ENCODE peak calls at places on chromosomes 1 and 21, in seven cellular contexts. One of them, this sample, is unnamed.

GRCh38 chr1:207028884-207029283 is 3.7 kb downstream of the C1orf116 start:
- DNase-seq in hepatocyte: no peak
- DNase-seq in A673: no peak
- DNase-seq in lung: no peak
- DNase-seq in OCI-LY7: no peak
- DNase-seq in AG09309: no peak
- DNase-seq in epithelial cell of esophagus: peak
- DNase-seq in this sample: no peak

GRCh38 chr1:247390116-247390791 is 25.7 kb upstream of the NLRP3 start:
- DNase-seq in hepatocyte: peak
- DNase-seq in A673: peak
- DNase-seq in lung: peak
- DNase-seq in OCI-LY7: peak
- DNase-seq in AG09309: peak
- DNase-seq in epithelial cell of esophagus: peak
- DNase-seq in this sample: no peak

GRCh38 chr1:109891930-109892329 is 18.7 kb upstream of the CSF1 start:
- DNase-seq in hepatocyte: no peak
- DNase-seq in A673: no peak
- DNase-seq in lung: no peak
- DNase-seq in OCI-LY7: peak
- DNase-seq in AG09309: no peak
- DNase-seq in epithelial cell of esophagus: no peak
- DNase-seq in this sample: no peak

GRCh38 chr21:27201197-27201596 is 234.3 kb upstream of the ADAMTS5 start:
- DNase-seq in hepatocyte: no peak
- DNase-seq in A673: no peak
- DNase-seq in lung: no peak
- DNase-seq in OCI-LY7: no peak
- DNase-seq in AG09309: no peak
- DNase-seq in epithelial cell of esophagus: no peak
- DNase-seq in this sample: no peak

GRCh38 chr1:71463144-71463543 is 382.3 kb upstream of the ZRANB2 start:
- DNase-seq in hepatocyte: no peak
- DNase-seq in A673: no peak
- DNase-seq in lung: no peak
- DNase-seq in OCI-LY7: no peak
- DNase-seq in AG09309: peak
- DNase-seq in epithelial cell of esophagus: peak
- DNase-seq in this sample: no peak

GRCh38 chr1:206023682-206024081 is at the start of gene CTSE:
- DNase-seq in hepatocyte: peak
- DNase-seq in A673: no peak
- DNase-seq in lung: no peak
- DNase-seq in OCI-LY7: no peak
- DNase-seq in AG09309: no peak
- DNase-seq in epithelial cell of esophagus: no peak
- DNase-seq in this sample: no peak

GRCh38 chr21:45966995-45967394 is 14.6 kb upstream of the COL6A1 start:
- DNase-seq in hepatocyte: no peak
- DNase-seq in A673: no peak
- DNase-seq in lung: no peak
- DNase-seq in OCI-LY7: no peak
- DNase-seq in AG09309: no peak
- DNase-seq in epithelial cell of esophagus: no peak
- DNase-seq in this sample: no peak

GRCh38 chr1:199691540-199691939 is 336.0 kb upstream of the NR5A2 start:
- DNase-seq in hepatocyte: peak
- DNase-seq in A673: peak
- DNase-seq in lung: no peak
- DNase-seq in OCI-LY7: no peak
- DNase-seq in AG09309: peak
- DNase-seq in epithelial cell of esophagus: peak
- DNase-seq in this sample: peak

GRCh38 chr1:56284933-56285332 is 294.4 kb downstream of the PLPP3 start:
- DNase-seq in hepatocyte: no peak
- DNase-seq in A673: no peak
- DNase-seq in lung: no peak
- DNase-seq in OCI-LY7: no peak
- DNase-seq in AG09309: peak
- DNase-seq in epithelial cell of esophagus: no peak
- DNase-seq in this sample: peak

GRCh38 chr1:231866392-231867331 is 240.1 kb downstream of the DISC1 start:
- DNase-seq in hepatocyte: peak
- DNase-seq in A673: peak
- DNase-seq in lung: peak
- DNase-seq in OCI-LY7: peak
- DNase-seq in AG09309: no peak
- DNase-seq in epithelial cell of esophagus: peak
- DNase-seq in this sample: no peak

GRCh38 chr1:26234644-26235384 is 814 bp downstream of the CEP85 start:
- DNase-seq in hepatocyte: peak
- DNase-seq in A673: peak
- DNase-seq in lung: no peak
- DNase-seq in OCI-LY7: peak
- DNase-seq in AG09309: no peak
- DNase-seq in epithelial cell of esophagus: peak
- DNase-seq in this sample: no peak

GRCh38 chr1:226664413-226665101 is 74.5 kb downstream of the ITPKB start:
- DNase-seq in hepatocyte: peak
- DNase-seq in A673: no peak
- DNase-seq in lung: no peak
- DNase-seq in OCI-LY7: no peak
- DNase-seq in AG09309: peak
- DNase-seq in epithelial cell of esophagus: peak
- DNase-seq in this sample: peak

GRCh38 chr1:115063238-115063901 is 25.9 kb downstream of the TSPAN2 start:
- DNase-seq in hepatocyte: no peak
- DNase-seq in A673: peak
- DNase-seq in lung: no peak
- DNase-seq in OCI-LY7: no peak
- DNase-seq in AG09309: no peak
- DNase-seq in epithelial cell of esophagus: peak
- DNase-seq in this sample: no peak

GRCh38 chr1:6207075-6207885 is 1.4 kb downstream of the RNF207 start:
- DNase-seq in hepatocyte: no peak
- DNase-seq in A673: no peak
- DNase-seq in lung: no peak
- DNase-seq in OCI-LY7: no peak
- DNase-seq in AG09309: no peak
- DNase-seq in epithelial cell of esophagus: no peak
- DNase-seq in this sample: no peak

GRCh38 chr21:45320991-45321656 is 33.4 kb upstream of the POFUT2 start:
- DNase-seq in hepatocyte: no peak
- DNase-seq in A673: no peak
- DNase-seq in lung: no peak
- DNase-seq in OCI-LY7: no peak
- DNase-seq in AG09309: no peak
- DNase-seq in epithelial cell of esophagus: no peak
- DNase-seq in this sample: no peak

GRCh38 chr1:94986783-94987182 is 59.9 kb upstream of the CNN3 start:
- DNase-seq in hepatocyte: no peak
- DNase-seq in A673: no peak
- DNase-seq in lung: no peak
- DNase-seq in OCI-LY7: no peak
- DNase-seq in AG09309: no peak
- DNase-seq in epithelial cell of esophagus: peak
- DNase-seq in this sample: no peak

GRCh38 chr1:53014791-53015507 is 47.1 kb upstream of the PODN start:
- DNase-seq in hepatocyte: peak
- DNase-seq in A673: peak
- DNase-seq in lung: peak
- DNase-seq in OCI-LY7: peak
- DNase-seq in AG09309: peak
- DNase-seq in epithelial cell of esophagus: peak
- DNase-seq in this sample: peak

GRCh38 chr1:11990303-11991032 is 10.2 kb downstream of the MFN2 start:
- DNase-seq in hepatocyte: no peak
- DNase-seq in A673: no peak
- DNase-seq in lung: peak
- DNase-seq in OCI-LY7: no peak
- DNase-seq in AG09309: no peak
- DNase-seq in epithelial cell of esophagus: peak
- DNase-seq in this sample: no peak

GRCh38 chr1:224647449-224647848 is 31.3 kb downstream of the CNIH3 start:
- DNase-seq in hepatocyte: no peak
- DNase-seq in A673: no peak
- DNase-seq in lung: no peak
- DNase-seq in OCI-LY7: no peak
- DNase-seq in AG09309: no peak
- DNase-seq in epithelial cell of esophagus: no peak
- DNase-seq in this sample: no peak

GRCh38 chr1:201640624-201641023 is 101.7 kb downstream of the NAV1 start:
- DNase-seq in hepatocyte: no peak
- DNase-seq in A673: no peak
- DNase-seq in lung: no peak
- DNase-seq in OCI-LY7: no peak
- DNase-seq in AG09309: no peak
- DNase-seq in epithelial cell of esophagus: no peak
- DNase-seq in this sample: no peak

GRCh38 chr1:39160703-39161102 is 43.8 kb upstream of the MACF1 start:
- DNase-seq in hepatocyte: no peak
- DNase-seq in A673: no peak
- DNase-seq in lung: no peak
- DNase-seq in OCI-LY7: no peak
- DNase-seq in AG09309: no peak
- DNase-seq in epithelial cell of esophagus: no peak
- DNase-seq in this sample: no peak

GRCh38 chr1:109151146-109151545 is 37.2 kb downstream of the ELAPOR1 start:
- DNase-seq in hepatocyte: peak
- DNase-seq in A673: no peak
- DNase-seq in lung: no peak
- DNase-seq in OCI-LY7: no peak
- DNase-seq in AG09309: no peak
- DNase-seq in epithelial cell of esophagus: peak
- DNase-seq in this sample: no peak

DNA sequence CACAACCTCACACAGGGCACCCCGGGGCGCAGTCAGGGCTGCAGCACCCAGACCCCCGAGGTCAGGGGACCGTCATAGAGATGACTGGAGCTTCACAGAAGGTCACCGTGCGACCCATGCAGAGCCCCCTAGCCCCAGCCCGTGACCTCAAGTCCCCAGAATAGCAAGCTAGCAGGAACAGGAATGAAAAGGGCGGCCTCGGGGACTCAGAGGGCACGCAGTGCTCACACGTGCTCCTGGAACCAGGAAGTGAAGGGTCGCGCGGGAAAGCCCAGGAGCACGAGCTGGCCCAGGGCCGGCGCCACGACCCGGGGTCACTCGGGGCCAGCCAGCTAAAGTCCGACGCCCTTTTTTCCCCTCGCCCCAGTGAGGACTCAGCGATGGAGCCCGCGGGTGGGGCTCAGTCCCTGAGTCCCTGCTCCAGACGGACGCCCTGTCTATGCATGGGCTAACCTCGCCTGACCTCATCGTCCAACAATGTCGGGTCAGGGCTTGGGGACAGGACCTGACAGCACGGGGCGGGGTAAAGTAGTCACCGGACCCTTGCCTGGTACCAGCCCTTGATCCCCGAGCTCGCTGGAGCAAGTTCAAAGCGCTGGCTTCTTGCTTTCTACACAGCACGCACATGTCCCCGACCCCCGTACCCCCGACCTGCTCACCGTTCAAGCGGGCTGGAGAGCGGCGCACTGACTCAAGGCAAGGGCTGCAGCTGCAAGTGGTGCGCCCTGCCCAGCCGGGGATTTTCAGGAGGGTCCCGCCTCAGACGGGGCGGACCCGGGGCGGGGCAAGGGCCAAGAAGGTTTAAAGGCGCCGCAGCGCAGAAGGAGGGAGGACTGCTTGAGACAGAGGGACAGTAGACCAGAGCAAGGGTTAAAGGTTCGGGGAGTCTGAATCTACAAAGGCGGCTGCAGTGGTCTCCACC is at the start of gene TAGLN2:
- DNase-seq in hepatocyte: peak
- DNase-seq in A673: peak
- DNase-seq in lung: peak
- DNase-seq in OCI-LY7: peak
- DNase-seq in AG09309: peak
- DNase-seq in epithelial cell of esophagus: peak
- DNase-seq in this sample: no peak
- TF ChIP-seq CTCF in hepatocyte: no peak
- TF ChIP-seq CTCF in A673: no peak
- TF ChIP-seq CTCF in lung: no peak
- TF ChIP-seq CTCF in OCI-LY7: no peak
- TF ChIP-seq CTCF in AG09309: no peak
- TF ChIP-seq CTCF in epithelial cell of esophagus: no peak
- TF ChIP-seq CTCF in this sample: no peak

GRCh38 chr1:158149175-158149574 is 31.5 kb upstream of the CD1D start:
- DNase-seq in hepatocyte: no peak
- DNase-seq in A673: no peak
- DNase-seq in lung: no peak
- DNase-seq in OCI-LY7: no peak
- DNase-seq in AG09309: no peak
- DNase-seq in epithelial cell of esophagus: no peak
- DNase-seq in this sample: no peak
- H3K4me3 ChIP-seq in hepatocyte: peak
- H3K4me3 ChIP-seq in A673: peak
- H3K4me3 ChIP-seq in lung: no peak
- H3K4me3 ChIP-seq in OCI-LY7: peak
- H3K4me3 ChIP-seq in AG09309: peak
- H3K4me3 ChIP-seq in epithelial cell of esophagus: peak
- H3K4me3 ChIP-seq in this sample: peak

GRCh38 chr21:34762761-34763160 is 94.0 kb downstream of the CLIC6 start:
- DNase-seq in hepatocyte: no peak
- DNase-seq in A673: no peak
- DNase-seq in lung: no peak
- DNase-seq in OCI-LY7: no peak
- DNase-seq in AG09309: peak
- DNase-seq in epithelial cell of esophagus: no peak
- DNase-seq in this sample: peak
- TF ChIP-seq CTCF in hepatocyte: no peak
- TF ChIP-seq CTCF in A673: no peak
- TF ChIP-seq CTCF in lung: no peak
- TF ChIP-seq CTCF in OCI-LY7: peak
- TF ChIP-seq CTCF in AG09309: no peak
- TF ChIP-seq CTCF in epithelial cell of esophagus: no peak
- TF ChIP-seq CTCF in this sample: peak

GRCh38 chr21:29346281-29346680 is 47.6 kb downstream of the BACH1 start:
- DNase-seq in hepatocyte: no peak
- DNase-seq in A673: no peak
- DNase-seq in lung: no peak
- DNase-seq in OCI-LY7: no peak
- DNase-seq in AG09309: no peak
- DNase-seq in epithelial cell of esophagus: no peak
- DNase-seq in this sample: no peak

GRCh38 chr21:29346771-29347170 is 48.0 kb downstream of the BACH1 start:
- DNase-seq in hepatocyte: no peak
- DNase-seq in A673: no peak
- DNase-seq in lung: no peak
- DNase-seq in OCI-LY7: no peak
- DNase-seq in AG09309: no peak
- DNase-seq in epithelial cell of esophagus: no peak
- DNase-seq in this sample: no peak

GRCh38 chr21:29349702-29350101 is 51.0 kb downstream of the BACH1 start:
- DNase-seq in hepatocyte: peak
- DNase-seq in A673: peak
- DNase-seq in lung: peak
- DNase-seq in OCI-LY7: no peak
- DNase-seq in AG09309: no peak
- DNase-seq in epithelial cell of esophagus: peak
- DNase-seq in this sample: no peak

GRCh38 chr21:29350246-29350779 is 51.6 kb downstream of the BACH1 start:
- DNase-seq in hepatocyte: no peak
- DNase-seq in A673: no peak
- DNase-seq in lung: peak
- DNase-seq in OCI-LY7: no peak
- DNase-seq in AG09309: no peak
- DNase-seq in epithelial cell of esophagus: no peak
- DNase-seq in this sample: no peak

GRCh38 chr21:29347274-29347681 is 48.6 kb downstream of the BACH1 start:
- DNase-seq in hepatocyte: peak
- DNase-seq in A673: no peak
- DNase-seq in lung: no peak
- DNase-seq in OCI-LY7: no peak
- DNase-seq in AG09309: no peak
- DNase-seq in epithelial cell of esophagus: peak
- DNase-seq in this sample: no peak
- H3K4me3 ChIP-seq in hepatocyte: no peak
- H3K4me3 ChIP-seq in A673: no peak
- H3K4me3 ChIP-seq in lung: no peak
- H3K4me3 ChIP-seq in OCI-LY7: no peak
- H3K4me3 ChIP-seq in AG09309: no peak
- H3K4me3 ChIP-seq in epithelial cell of esophagus: no peak
- H3K4me3 ChIP-seq in this sample: no peak

This sample was measured in AG04449.